ENCODE peak calls at places on chromosomes 12 and 14, in five cellular contexts. V is hepatocyte; Z is stomach; T is GM23338; F is CD4-positive, alpha-beta memory T cell. Q is an unnamed sample. For H3K36me3, the result is how much of the 10 kb centered on the place peaks cover.

GRCh38 chr14:26702721-26703250 is 105.0 kb upstream of the NOVA1 start:
- DNase-seq in T (peak), Z (no peak), F (no peak), V (no peak), Q (peak)

GRCh38 chr14:76710093-76711010 is 50.9 kb upstream of the VASH1 start:
- DNase-seq in T (peak), V (peak), Z (no peak), F (peak), Q (peak)

GRCh38 chr14:88941414-88941813 is 117.0 kb downstream of the TTC8 start:
- DNase-seq in Z (no peak), F (no peak), V (no peak), T (no peak), Q (no peak)

GRCh38 chr14:95609398-95609990 is 74.6 kb downstream of the GLRX5 start:
- DNase-seq in Z (peak), T (peak), F (no peak), V (peak), Q (peak)

GRCh38 chr14:76050797-76051392 is 65.3 kb downstream of the IFT43 start:
- DNase-seq in F (peak), V (peak), T (peak), Z (peak), Q (peak)

GRCh38 chr12:12008232-12008850 is 62.4 kb upstream of the BCL2L14 start:
- DNase-seq in F (peak), Z (no peak), V (no peak), T (peak), Q (peak)

GRCh38 chr12:116620085-116620734 is 61.0 kb downstream of the MAP1LC3B2 start:
- DNase-seq in F (no peak), V (no peak), Z (no peak), T (no peak), Q (no peak)

GRCh38 chr12:16844875-16845274 is 238.9 kb upstream of the LMO3 start:
- DNase-seq in T (peak), Z (no peak), F (no peak), V (no peak), Q (no peak)

GRCh38 chr12:115659422-115659821 is 618.1 kb downstream of the MED13L start:
- DNase-seq in V (no peak), Z (no peak), T (no peak), F (no peak), Q (no peak)

GRCh38 chr12:108312885-108313203 is 26.3 kb downstream of the CMKLR1 start:
- DNase-seq in T (no peak), Z (no peak), F (no peak), V (peak), Q (peak)

GRCh38 chr14:74038015-74038859 is 19.1 kb downstream of the BBOF1 start:
- DNase-seq in T (peak), F (peak), V (peak), Z (no peak), Q (peak)

GRCh38 chr14:61997146-61997545 is 234.9 kb downstream of the SNAPC1 start:
- DNase-seq in T (no peak), V (no peak), F (no peak), Z (no peak), Q (no peak)

GRCh38 chr14:95519699-95520098 is 3.2 kb upstream of the SYNE3 start:
- DNase-seq in Z (peak), T (no peak), V (no peak), F (peak), Q (no peak)

GRCh38 chr14:33670235-33670634 is 280.6 kb downstream of the EGLN3 start:
- DNase-seq in F (no peak), T (no peak), V (no peak), Z (no peak), Q (no peak)

GRCh38 chr14:101128478-101129450 is 225.2 kb upstream of the RTL1 start:
- DNase-seq in V (no peak), T (no peak), Z (peak), F (no peak), Q (no peak)

GRCh38 chr12:52423661-52424503 is 10.3 kb downstream of the KRT75 start:
- DNase-seq in V (no peak), Z (no peak), T (no peak), F (no peak), Q (peak)

GRCh38 chr14:90692061-90692460 is 124.2 kb downstream of the TTC7B start:
- DNase-seq in T (no peak), Z (no peak), F (no peak), V (no peak), Q (no peak)

GRCh38 chr12:11863478-11863906 is 207.2 kb upstream of the BCL2L14 start:
- DNase-seq in T (no peak), F (no peak), Z (peak), V (peak), Q (peak)

GRCh38 chr12:29962276-29963035 is 178.7 kb upstream of the TMTC1 start:
- DNase-seq in F (no peak), T (no peak), V (no peak), Z (no peak), Q (no peak)
- H3K27ac ChIP-seq in F (no peak), T (no peak), V (no peak), Z (no peak), Q (no peak)

GRCh38 chr12:62319058-62319457 is 58.9 kb downstream of the USP15 start:
- DNase-seq in T (no peak), Z (no peak), V (no peak), F (no peak), Q (no peak)
- H3K36me3 ChIP-seq in T (under half), Z (under half), V (under half), F (under half), Q (under half)

DNA sequence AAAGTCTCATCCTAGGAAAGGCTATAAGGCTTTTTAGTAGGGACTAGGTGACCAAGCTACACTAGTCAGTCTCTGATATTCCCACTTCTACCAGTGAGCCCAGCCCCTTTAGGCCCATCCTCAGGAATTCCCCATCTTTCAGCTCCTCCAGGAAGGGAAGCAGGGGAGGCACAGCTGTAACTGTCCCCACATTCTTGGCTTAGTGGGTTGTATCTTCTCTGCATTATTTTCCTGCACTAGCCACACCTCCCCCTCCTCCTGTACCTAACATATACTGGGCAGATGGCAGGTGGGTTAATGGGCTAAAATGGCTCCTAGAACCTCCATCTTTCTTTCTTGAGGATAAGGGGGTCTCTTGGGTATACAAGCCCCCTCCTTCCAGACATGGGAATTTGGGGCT is 439 bp upstream of the CYP27B1 start:
- DNase-seq in F (no peak), T (no peak), Z (no peak), V (no peak), Q (no peak)
- H3K27ac ChIP-seq in F (no peak), T (no peak), Z (no peak), V (no peak), Q (no peak)

DNA sequence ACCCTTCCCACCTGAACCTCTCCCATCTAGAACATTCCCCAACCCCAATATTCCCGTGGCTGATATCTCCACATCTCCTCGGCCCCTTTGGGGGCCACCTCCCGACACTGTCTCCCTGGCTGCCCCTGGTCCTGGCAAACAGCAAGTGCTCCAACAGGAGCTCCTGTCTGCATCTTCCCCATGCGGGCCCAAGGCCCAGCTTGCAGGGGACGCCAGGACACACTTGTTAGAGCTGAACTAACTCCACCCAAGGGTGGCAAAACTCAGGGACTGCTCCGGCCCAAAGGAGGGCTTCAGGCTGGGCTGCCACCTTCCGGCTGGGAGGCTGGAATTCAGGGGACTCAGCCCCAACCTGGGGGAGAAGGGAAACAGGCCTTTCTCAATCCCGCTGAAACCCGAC is 106.6 kb downstream of the NCOR2 start:
- DNase-seq in Z (no peak), F (no peak), T (no peak), V (no peak), Q (no peak)
- H3K36me3 ChIP-seq in Z (half or more), F (under half), T (under half), V (under half), Q (under half)

GRCh38 chr14:103997391-103997790 is 55.1 kb upstream of the RD3L start:
- DNase-seq in F (no peak), T (no peak), Z (no peak), V (no peak), Q (no peak)

GRCh38 chr14:104003616-104004015 is 61.3 kb upstream of the RD3L start:
- DNase-seq in T (no peak), F (no peak), Z (no peak), V (no peak), Q (no peak)

GRCh38 chr14:104001003-104001402 is 58.7 kb upstream of the RD3L start:
- DNase-seq in F (peak), T (peak), Z (no peak), V (no peak), Q (no peak)

GRCh38 chr14:103998027-103998426 is 55.7 kb upstream of the RD3L start:
- DNase-seq in F (no peak), V (no peak), T (no peak), Z (no peak), Q (no peak)

DNA sequence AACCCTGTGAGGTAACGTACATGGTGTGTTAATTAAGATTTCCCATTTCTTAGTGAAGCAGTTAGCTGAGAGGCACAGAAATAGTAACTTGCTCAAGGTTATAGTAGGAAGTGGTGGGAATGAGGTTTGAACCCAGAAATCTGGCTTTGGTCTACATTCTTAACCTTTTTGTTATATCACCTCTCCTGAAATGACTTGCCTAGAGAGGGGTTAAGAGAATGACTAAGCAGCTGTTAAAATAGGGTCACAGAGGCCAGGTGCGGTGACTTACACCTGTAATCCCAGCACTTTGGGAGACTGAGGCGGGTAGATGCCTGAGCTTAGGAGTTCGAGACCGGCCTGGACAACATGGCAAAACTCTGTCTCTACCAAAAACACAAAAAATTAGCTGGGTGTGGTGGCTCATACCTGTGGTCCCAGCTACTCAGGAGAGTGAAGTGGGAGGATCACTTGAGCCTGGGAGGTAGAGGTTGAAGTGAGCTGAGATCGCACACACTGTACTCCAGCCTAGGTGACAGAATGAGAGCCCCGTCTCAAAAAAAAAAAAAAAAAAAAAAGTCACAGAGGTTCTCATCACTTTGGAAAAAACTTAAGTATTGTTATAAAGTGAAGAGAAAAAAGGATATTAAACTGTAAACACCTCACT is 57.6 kb upstream of the RD3L start:
- DNase-seq in V (no peak), T (no peak), Z (no peak), F (no peak), Q (no peak)
- H3K27ac ChIP-seq in V (no peak), T (no peak), Z (no peak), F (no peak), Q (no peak)

Q was measured in cardiac muscle cell.